ENCODE peak calls at places on chromosomes 16 and 17, in eight cellular contexts. L is upper lobe of right lung, S is AG04450, T is vagina, W is stomach, P is fibroblast of the aortic adventitia, A is BE2C, N is left ventricle myocardium inferior. V is an unnamed sample.

GRCh38 chr17:56815711-56816110 is 18.0 kb downstream of the C17orf67 start:
- DNase-seq in L (no peak), P (peak), A (no peak), N (no peak), W (no peak), T (no peak), S (peak), V (peak)

GRCh38 chr16:50301626-50302471 is 35.5 kb downstream of the ADCY7 start:
- DNase-seq in T (no peak), L (peak), S (no peak), A (no peak), N (no peak), W (no peak), P (peak), V (peak)

GRCh38 chr16:12184419-12184831 is 207.9 kb downstream of the SNX29 start:
- DNase-seq in L (no peak), N (no peak), S (no peak), W (no peak), T (no peak), A (no peak), P (no peak), V (no peak)

GRCh38 chr16:65658339-65659275 is 536.7 kb upstream of the CDH11 start:
- DNase-seq in T (no peak), S (peak), P (peak), L (peak), N (no peak), W (no peak), A (peak), V (peak)

GRCh38 chr17:65560628-65561371 is 648 bp downstream of the AXIN2 start:
- DNase-seq in T (no peak), S (peak), L (peak), P (peak), A (peak), N (peak), W (peak), V (no peak)

GRCh38 chr17:9645858-9646555 is 690 bp downstream of the USP43 start:
- DNase-seq in A (no peak), N (peak), T (no peak), L (peak), W (peak), S (no peak), P (no peak), V (no peak)

GRCh38 chr17:35555695-35556094 is 4.9 kb downstream of the SLFN14 start:
- DNase-seq in L (no peak), P (no peak), S (no peak), N (no peak), T (no peak), W (no peak), A (no peak), V (no peak)

GRCh38 chr17:29292992-29293889 is 707 bp downstream of the NUFIP2 start:
- DNase-seq in N (peak), A (peak), T (no peak), P (peak), W (peak), L (peak), S (no peak), V (no peak)

GRCh38 chr17:76384222-76384986 is at the start of gene SPHK1:
- DNase-seq in L (peak), T (no peak), W (peak), N (peak), S (no peak), A (peak), P (peak), V (no peak)

GRCh38 chr17:50621562-50621961 is 13.1 kb upstream of the ABCC3 start:
- DNase-seq in N (no peak), W (no peak), T (no peak), A (no peak), L (no peak), S (no peak), P (no peak), V (no peak)

GRCh38 chr16:28845173-28846079 is 722 bp downstream of the TUFM start:
- DNase-seq in N (no peak), S (no peak), P (no peak), T (no peak), W (peak), A (no peak), L (no peak), V (no peak)

GRCh38 chr16:28844226-28844885 is 1.8 kb downstream of the TUFM start:
- DNase-seq in P (no peak), N (no peak), A (no peak), L (no peak), W (no peak), T (no peak), S (no peak), V (no peak)

GRCh38 chr16:28846933-28847273 is 755 bp upstream of the TUFM start:
- DNase-seq in P (no peak), N (no peak), A (no peak), T (no peak), L (no peak), W (no peak), S (no peak), V (no peak)

GRCh38 chr16:28843766-28844165 is 2.4 kb downstream of the TUFM start:
- DNase-seq in W (no peak), L (no peak), A (no peak), S (no peak), N (no peak), T (no peak), P (no peak), V (no peak)

GRCh38 chr16:28846080-28846932 is at the start of gene TUFM:
- DNase-seq in P (peak), S (peak), L (peak), W (peak), A (peak), T (no peak), N (peak), V (peak)
- TF ChIP-seq CTCF in P (peak), S (peak), L (peak), W (peak), A (peak), T (peak), N (peak), V (peak)

GRCh38 chr16:54191592-54191991 is 95.0 kb downstream of the IRX3 start:
- DNase-seq in A (no peak), W (no peak), T (no peak), S (no peak), L (no peak), P (no peak), N (no peak), V (no peak)

GRCh38 chr16:54194008-54194731 is 92.4 kb downstream of the IRX3 start:
- DNase-seq in P (peak), N (peak), T (no peak), W (peak), L (peak), S (no peak), A (peak), V (no peak)

GRCh38 chr16:54193013-54193655 is 93.5 kb downstream of the IRX3 start:
- DNase-seq in P (no peak), T (no peak), L (no peak), N (no peak), S (no peak), W (no peak), A (no peak), V (no peak)

GRCh38 chr16:54191163-54191562 is 95.4 kb downstream of the IRX3 start:
- DNase-seq in P (no peak), S (no peak), T (no peak), A (no peak), L (no peak), N (no peak), W (no peak), V (no peak)

DNA sequence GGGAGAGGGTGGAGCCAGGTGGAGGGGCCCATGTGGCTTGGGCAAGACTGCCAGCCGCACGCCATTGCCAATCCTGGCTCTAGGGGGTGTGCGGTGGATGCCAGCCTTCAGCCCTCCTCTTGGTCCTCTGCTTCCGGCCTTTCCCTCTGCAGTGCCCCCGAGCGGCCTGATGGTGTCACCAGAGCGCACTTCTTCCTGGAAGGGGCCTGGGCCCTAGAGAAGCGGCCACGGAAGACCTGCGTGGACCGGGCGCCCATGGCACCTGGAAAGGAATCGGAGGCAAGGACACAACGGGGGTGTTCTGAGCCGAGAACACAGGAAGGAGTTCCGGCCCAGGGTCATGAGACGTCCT is 93.0 kb downstream of the IRX3 start:
- DNase-seq in T (no peak), A (peak), N (peak), W (peak), L (peak), P (peak), S (no peak), V (no peak)
- H3K4me3 ChIP-seq in T (peak), A (peak), N (peak), W (peak), L (peak), P (peak), S (no peak), V (peak)

GRCh38 chr16:303760-304505 is 21.0 kb downstream of the PDIA2 start:
- DNase-seq in W (no peak), P (peak), N (no peak), A (no peak), L (no peak), S (no peak), T (no peak), V (no peak)
- TF ChIP-seq CTCF in W (no peak), P (no peak), N (no peak), A (peak), L (no peak), S (no peak), T (no peak), V (no peak)

GRCh38 chr16:54283735-54284318 is 2.8 kb downstream of the IRX3 start:
- DNase-seq in P (peak), L (no peak), W (no peak), N (no peak), T (no peak), S (no peak), A (no peak), V (no peak)

GRCh38 chr16:54282923-54283734 is 3.5 kb downstream of the IRX3 start:
- DNase-seq in L (no peak), N (no peak), S (no peak), T (no peak), P (no peak), W (no peak), A (no peak), V (no peak)

GRCh38 chr16:54285414-54286066 is 1.0 kb downstream of the IRX3 start:
- DNase-seq in S (no peak), W (peak), P (peak), N (peak), T (no peak), L (peak), A (no peak), V (no peak)

GRCh38 chr16:54284931-54285413 is 1.6 kb downstream of the IRX3 start:
- DNase-seq in A (no peak), T (no peak), N (no peak), W (no peak), S (no peak), L (peak), P (peak), V (no peak)

GRCh38 chr16:54284319-54284930 is 2.2 kb downstream of the IRX3 start:
- DNase-seq in S (no peak), T (no peak), L (no peak), W (peak), N (no peak), A (no peak), P (no peak), V (no peak)
- H3K4me3 ChIP-seq in S (no peak), T (peak), L (peak), W (peak), N (peak), A (no peak), P (peak), V (peak)

DNA sequence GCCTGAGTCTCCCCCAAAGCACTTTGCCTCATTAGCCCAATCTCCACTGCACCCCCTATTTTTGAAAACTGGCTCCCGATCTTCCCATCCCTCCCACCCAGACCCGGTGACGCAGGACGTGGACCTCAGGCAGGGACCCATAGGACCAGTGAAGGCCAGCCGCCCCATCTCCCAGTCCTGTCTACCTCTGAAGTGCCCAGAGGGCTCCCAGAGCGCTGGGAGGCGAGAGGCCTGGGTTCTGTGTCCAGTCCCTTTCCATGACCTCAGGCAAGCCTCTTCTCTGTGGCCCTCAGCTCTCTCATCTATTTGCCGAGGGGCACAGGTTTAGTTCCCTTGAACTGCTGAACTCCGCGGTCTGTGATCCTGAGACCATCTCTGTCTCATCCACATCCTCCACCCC is 714 bp downstream of the TNS4 start:
- DNase-seq in T (no peak), S (no peak), P (no peak), L (no peak), N (no peak), A (no peak), W (no peak), V (no peak)
- TF ChIP-seq CTCF in T (no peak), S (no peak), P (no peak), L (no peak), N (no peak), A (no peak), W (no peak), V (no peak)